ENCODE peak calls at places on chromosome 19, in nine cellular contexts. B is AG09309, N is BJ, X is pancreas, R is fibroblast of the aortic adventitia, A is cardiac muscle cell, V is lower lobe of right lung, D is astrocyte of the cerebellum, U is ascending aorta. I is an unnamed sample.

GRCh38 chr19:55652311-55653078 is 2.3 kb upstream of the U2AF2 start:
- DNase-seq in N (no peak), V (peak), U (no peak), A (no peak), R (no peak), D (no peak), B (no peak), X (no peak), I (no peak)

GRCh38 chr19:40013991-40014390 is 17.1 kb downstream of the ZNF546 start:
- DNase-seq in U (no peak), B (no peak), V (no peak), D (no peak), N (no peak), X (no peak), A (no peak), R (no peak), I (no peak)

GRCh38 chr19:13366529-13367143 is 139.6 kb downstream of the CACNA1A start:
- DNase-seq in V (no peak), B (peak), R (peak), X (no peak), N (no peak), U (no peak), D (peak), A (peak), I (no peak)

GRCh38 chr19:39498262-39499081 is at the start of gene DLL3:
- DNase-seq in R (peak), N (no peak), D (no peak), V (no peak), X (no peak), B (no peak), U (no peak), A (peak), I (no peak)

GRCh38 chr19:39316627-39317321 is 3.9 kb downstream of the LRFN1 start:
- DNase-seq in V (no peak), U (no peak), X (no peak), D (no peak), B (no peak), N (no peak), A (no peak), R (no peak), I (no peak)

GRCh38 chr19:50831026-50831396 is 2.4 kb downstream of the KLK15 start:
- DNase-seq in B (no peak), D (no peak), R (no peak), V (no peak), X (no peak), U (no peak), A (no peak), N (no peak), I (no peak)

GRCh38 chr19:35262101-35262761 is 6.5 kb upstream of the USF2 start:
- DNase-seq in V (peak), N (no peak), X (peak), D (no peak), A (no peak), B (no peak), U (no peak), R (no peak), I (no peak)

GRCh38 chr19:7529610-7530490 is 5.7 kb upstream of the PNPLA6 start:
- DNase-seq in N (no peak), X (no peak), R (no peak), A (no peak), U (no peak), V (no peak), D (no peak), B (no peak), I (no peak)

GRCh38 chr19:48914181-48914580 is 14.1 kb downstream of the NUCB1 start:
- DNase-seq in V (no peak), D (no peak), R (no peak), X (no peak), U (no peak), N (no peak), A (no peak), B (no peak), I (no peak)

GRCh38 chr19:4829001-4829712 is 2.4 kb downstream of the TICAM1 start:
- DNase-seq in A (no peak), B (no peak), V (no peak), U (no peak), X (peak), N (no peak), D (no peak), R (no peak), I (no peak)
- H3K4me3 ChIP-seq in A (no peak), B (no peak), V (no peak), U (no peak), X (no peak), N (no peak), D (no peak), R (no peak), I (peak)

DNA sequence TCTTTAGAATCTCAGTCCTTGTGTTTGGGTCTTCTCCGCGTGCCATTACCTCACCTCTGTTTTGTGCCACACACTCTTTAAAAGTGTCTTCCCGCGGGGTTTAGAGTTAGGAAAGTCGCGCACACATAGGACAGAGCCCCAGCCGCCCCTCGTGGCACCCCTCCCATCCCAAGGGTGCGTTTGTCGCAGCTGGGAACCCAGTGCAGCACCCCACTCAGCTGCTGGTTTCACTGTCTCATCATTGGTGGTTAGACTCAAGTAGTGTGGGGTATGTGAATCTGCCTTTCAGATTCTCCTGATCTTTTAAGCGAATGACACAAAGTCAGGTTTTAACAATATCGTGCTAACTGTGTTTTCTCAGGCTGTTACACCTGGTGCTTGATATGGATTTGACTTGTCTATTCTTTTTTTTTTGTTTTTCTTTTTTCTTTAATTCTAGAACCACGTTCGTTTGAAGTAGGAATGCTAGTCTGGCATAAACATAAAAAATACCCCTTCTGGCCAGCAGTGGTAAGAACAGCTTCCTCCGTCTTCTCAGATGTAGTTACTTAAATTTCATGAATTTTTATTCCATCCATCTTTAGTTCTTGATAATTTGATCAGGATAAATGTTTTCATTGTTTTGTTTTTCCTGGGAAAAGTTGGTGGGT is 19.5 kb upstream of the NDUFS7 start:
- DNase-seq in A (no peak), B (no peak), R (peak), D (no peak), V (no peak), U (no peak), X (no peak), N (no peak), I (no peak)
- TF ChIP-seq CTCF in A (no peak), B (peak), R (peak), D (peak), V (no peak), U (no peak), X (peak), N (peak), I (peak)

DNA sequence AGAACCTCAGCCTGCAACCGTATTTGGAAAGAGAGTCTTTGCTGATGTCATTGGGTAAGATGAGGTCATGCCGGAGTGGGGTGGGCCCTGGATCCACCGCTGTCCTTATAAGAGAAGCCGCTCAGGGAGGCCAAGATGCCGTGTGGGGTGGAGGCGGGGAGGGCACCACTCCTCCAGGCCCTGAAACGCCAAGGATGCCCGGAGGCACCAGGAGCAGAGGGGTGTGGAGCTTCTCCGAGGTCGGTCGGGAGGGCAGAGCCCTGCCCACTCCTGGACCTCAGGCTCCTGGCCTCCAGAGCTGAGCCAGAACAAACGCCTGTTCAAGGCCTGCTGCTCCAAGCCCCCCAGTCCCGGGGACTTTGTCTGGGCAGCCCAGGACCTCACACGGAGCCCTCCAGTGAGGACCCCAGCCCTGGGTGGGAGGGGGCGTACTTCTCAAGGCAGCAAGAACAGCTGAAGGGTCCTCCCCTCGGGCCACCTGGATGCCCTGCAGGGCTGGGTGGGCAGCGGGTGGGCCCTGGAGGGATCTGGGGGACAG is 29.9 kb downstream of the PIP5K1C start:
- DNase-seq in D (no peak), U (peak), A (no peak), N (peak), B (peak), X (no peak), R (peak), V (no peak), I (no peak)
- H3K4me3 ChIP-seq in D (no peak), U (peak), A (no peak), N (peak), B (peak), X (no peak), R (peak), V (peak), I (no peak)

GRCh38 chr19:5273782-5274181 is 66.8 kb downstream of the PTPRS start:
- DNase-seq in V (no peak), U (no peak), D (no peak), X (no peak), R (no peak), N (no peak), B (no peak), A (no peak), I (no peak)

GRCh38 chr19:5268801-5269200 is 71.8 kb downstream of the PTPRS start:
- DNase-seq in N (no peak), X (no peak), D (no peak), A (no peak), R (no peak), V (no peak), B (no peak), U (no peak), I (no peak)

GRCh38 chr19:5269926-5270325 is 70.7 kb downstream of the PTPRS start:
- DNase-seq in X (no peak), R (no peak), A (no peak), N (no peak), V (no peak), B (no peak), U (no peak), D (no peak), I (no peak)

GRCh38 chr19:5269279-5269678 is 71.3 kb downstream of the PTPRS start:
- DNase-seq in R (no peak), B (no peak), A (no peak), U (no peak), D (no peak), N (no peak), V (no peak), X (no peak), I (no peak)

GRCh38 chr19:5271145-5271544 is 69.5 kb downstream of the PTPRS start:
- DNase-seq in A (no peak), N (no peak), B (no peak), V (no peak), R (no peak), X (no peak), U (no peak), D (no peak), I (no peak)
- TF ChIP-seq CTCF in A (peak), N (peak), B (peak), V (no peak), R (peak), X (no peak), U (no peak), D (no peak), I (peak)

DNA sequence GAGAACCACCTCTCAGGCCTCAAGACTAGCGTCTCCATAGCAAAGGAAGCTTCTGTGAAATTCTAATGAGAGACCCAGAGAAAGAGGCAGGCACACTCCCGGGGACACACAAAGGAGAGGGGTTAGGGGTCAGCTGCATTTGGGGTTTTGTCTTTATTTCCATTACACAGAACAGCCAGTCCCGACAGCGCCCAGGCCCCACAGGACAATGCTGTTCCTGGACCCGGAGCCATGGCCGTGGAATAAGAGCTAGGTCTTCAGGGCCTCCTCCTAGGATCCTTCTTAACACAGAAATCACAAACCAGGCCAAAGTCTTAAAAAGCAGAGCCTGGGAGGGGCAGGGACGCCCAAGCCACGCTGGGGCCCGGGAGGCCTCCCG is 22.8 kb downstream of the KCTD15 start:
- DNase-seq in D (no peak), V (no peak), U (no peak), B (no peak), X (no peak), N (no peak), R (no peak), A (no peak), I (no peak)
- H3K4me3 ChIP-seq in D (peak), V (peak), U (peak), B (peak), X (no peak), N (peak), R (peak), A (peak), I (no peak)

DNA sequence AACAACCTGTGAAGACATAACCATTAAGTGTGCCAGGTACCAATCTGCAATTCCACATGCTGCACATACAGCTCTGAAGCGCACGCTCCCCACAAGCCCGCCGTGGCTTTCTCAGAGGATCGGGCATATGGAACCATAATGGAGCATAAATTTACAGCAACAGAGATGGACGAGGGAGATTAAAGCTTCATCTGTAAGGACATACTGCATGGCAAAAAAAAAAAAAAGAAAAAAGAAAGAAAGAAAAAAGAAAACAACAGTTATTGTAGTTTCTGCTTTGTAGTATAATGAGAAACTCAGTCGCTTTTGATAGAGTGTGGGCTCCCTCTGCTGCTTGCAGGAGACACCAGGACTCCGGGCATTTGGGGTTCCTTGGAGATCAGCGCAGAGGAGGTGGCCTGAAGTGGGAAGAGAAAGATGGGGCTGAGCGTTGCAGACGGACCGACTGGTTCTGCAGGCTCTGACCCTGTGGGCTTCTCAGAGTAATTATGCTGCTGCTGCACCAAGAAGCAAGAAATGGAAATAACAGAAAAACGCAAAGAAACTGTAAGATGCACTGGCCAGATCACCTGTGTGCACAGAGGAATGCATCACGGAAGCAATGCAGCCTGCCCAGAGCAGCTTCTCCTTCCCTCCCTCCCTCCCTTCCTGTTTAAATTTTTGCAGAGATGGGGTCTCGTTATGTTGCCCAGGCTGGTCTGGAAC is 10.8 kb upstream of the PDCD5 start:
- DNase-seq in R (peak), B (peak), A (peak), U (no peak), V (no peak), N (no peak), X (peak), D (peak), I (no peak)
- TF ChIP-seq CTCF in R (peak), B (peak), A (peak), U (no peak), V (peak), N (peak), X (peak), D (peak), I (peak)

I was measured in epithelial cell of proximal tubule.